ENCODE peak calls at places on chromosomes 7 and 10, in nine cellular contexts. E, G, Q, D, I, K, L, T and B are unnamed samples. For H3K36me3, the result is how much of the 10 kb centered on the place peaks cover.

GRCh38 chr10:61357687-61358086 is 95.5 kb downstream of the TMEM26 start:
- DNase-seq in E (no peak), G (no peak), Q (no peak), D (no peak), I (no peak), K (no peak), L (no peak), T (no peak), B (no peak)

GRCh38 chr10:3869036-3869435 is 84.0 kb upstream of the KLF6 start:
- DNase-seq in E (no peak), G (no peak), Q (peak), D (no peak), I (peak), K (no peak), L (no peak), T (no peak), B (no peak)

GRCh38 chr7:157973971-157974677 is 613.5 kb downstream of the PTPRN2 start:
- DNase-seq in E (no peak), G (no peak), Q (no peak), D (peak), I (no peak), K (peak), L (no peak), T (no peak), B (no peak)

GRCh38 chr10:68560201-68560915 is at the start of gene TET1:
- DNase-seq in E (peak), G (peak), Q (peak), D (peak), I (peak), K (peak), L (no peak), T (peak), B (peak)

GRCh38 chr7:1348096-1348835 is 111.0 kb downstream of the MICALL2 start:
- DNase-seq in E (no peak), G (no peak), Q (no peak), D (no peak), I (no peak), K (peak), L (no peak), T (no peak), B (no peak)

GRCh38 chr10:78371118-78371517 is 337.5 kb downstream of the RPS24 start:
- DNase-seq in E (no peak), G (no peak), Q (no peak), D (no peak), I (no peak), K (no peak), L (no peak), T (no peak), B (peak)

GRCh38 chr10:44379907-44380306 is 5.0 kb downstream of the CXCL12 start:
- DNase-seq in E (no peak), G (peak), Q (no peak), D (no peak), I (no peak), K (no peak), L (no peak), T (no peak), B (no peak)

GRCh38 chr10:13414855-13415254 is 66.8 kb upstream of the SEPHS1 start:
- DNase-seq in E (peak), G (no peak), Q (peak), D (peak), I (peak), K (no peak), L (peak), T (peak), B (no peak)

GRCh38 chr10:21959998-21960397 is 43.5 kb downstream of the DNAJC1 start:
- DNase-seq in E (no peak), G (no peak), Q (no peak), D (no peak), I (no peak), K (no peak), L (no peak), T (no peak), B (no peak)

GRCh38 chr10:107487284-107487683 is 322.8 kb upstream of the SORCS1 start:
- DNase-seq in E (no peak), G (no peak), Q (no peak), D (no peak), I (no peak), K (no peak), L (no peak), T (peak), B (no peak)

GRCh38 chr7:156386097-156386496 is 254.5 kb upstream of the RNF32 start:
- DNase-seq in E (no peak), G (no peak), Q (peak), D (peak), I (no peak), K (no peak), L (no peak), T (no peak), B (no peak)

GRCh38 chr7:120181499-120181898 is 91.5 kb upstream of the KCND2 start:
- DNase-seq in E (no peak), G (no peak), Q (no peak), D (no peak), I (no peak), K (no peak), L (no peak), T (no peak), B (no peak)

GRCh38 chr7:120732256-120732655 is 125.7 kb downstream of the TSPAN12 start:
- DNase-seq in E (no peak), G (no peak), Q (no peak), D (no peak), I (no peak), K (no peak), L (no peak), T (no peak), B (no peak)

GRCh38 chr7:68381731-68382130 is 1216.5 kb upstream of the AUTS2 start:
- DNase-seq in E (no peak), G (no peak), Q (no peak), D (no peak), I (no peak), K (no peak), L (no peak), T (no peak), B (no peak)

GRCh38 chr7:90824386-90825307 is 228.5 kb downstream of the CDK14 start:
- DNase-seq in E (no peak), G (no peak), Q (no peak), D (no peak), I (no peak), K (no peak), L (peak), T (peak), B (no peak)

GRCh38 chr7:47654672-47655340 is 72.9 kb upstream of the TNS3 start:
- DNase-seq in E (no peak), G (no peak), Q (no peak), D (peak), I (no peak), K (no peak), L (no peak), T (no peak), B (no peak)

GRCh38 chr10:102678842-102679289 is 34.6 kb downstream of the TRIM8 start:
- DNase-seq in E (peak), G (peak), Q (peak), D (peak), I (peak), K (peak), L (peak), T (peak), B (peak)

GRCh38 chr7:66013938-66014337 is 31.9 kb upstream of the GUSB start:
- DNase-seq in E (peak), G (peak), Q (peak), D (peak), I (no peak), K (no peak), L (peak), T (peak), B (peak)

GRCh38 chr7:83162402-83163256 is at the start of gene PCLO:
- DNase-seq in E (peak), G (peak), Q (peak), D (peak), I (peak), K (peak), L (peak), T (peak), B (peak)

GRCh38 chr10:6918305-6918704 is 338.2 kb upstream of the PRKCQ start:
- DNase-seq in E (peak), G (no peak), Q (no peak), D (peak), I (peak), K (no peak), L (no peak), T (no peak), B (peak)

GRCh38 chr10:5977471-5978370 is at the start of gene IL15RA:
- DNase-seq in E (peak), G (peak), Q (peak), D (peak), I (peak), K (peak), L (peak), T (peak), B (peak)

GRCh38 chr10:16984242-16984641 is 145.4 kb downstream of the CUBN start:
- DNase-seq in E (no peak), G (no peak), Q (no peak), D (no peak), I (no peak), K (no peak), L (no peak), T (no peak), B (no peak)

GRCh38 chr10:35219906-35220890 is 93.6 kb downstream of the CREM start:
- DNase-seq in E (no peak), G (no peak), Q (peak), D (no peak), I (no peak), K (no peak), L (no peak), T (no peak), B (no peak)

GRCh38 chr10:44706745-44707144 is 204.4 kb upstream of the TMEM72 start:
- DNase-seq in E (no peak), G (no peak), Q (no peak), D (no peak), I (no peak), K (no peak), L (peak), T (peak), B (no peak)

GRCh38 chr7:158299607-158300006 is 288.0 kb downstream of the PTPRN2 start:
- DNase-seq in E (no peak), G (no peak), Q (no peak), D (no peak), I (no peak), K (no peak), L (no peak), T (no peak), B (no peak)

GRCh38 chr10:100024741-100025140 is 15.0 kb upstream of the DNMBP start:
- DNase-seq in E (no peak), G (no peak), Q (no peak), D (no peak), I (no peak), K (no peak), L (no peak), T (no peak), B (no peak)

GRCh38 chr7:156975620-156976019 is 26.1 kb downstream of the NOM1 start:
- DNase-seq in E (no peak), G (no peak), Q (no peak), D (no peak), I (peak), K (no peak), L (no peak), T (no peak), B (no peak)

GRCh38 chr7:73707045-73707631 is 12.3 kb downstream of the STX1A start:
- DNase-seq in E (peak), G (no peak), Q (no peak), D (peak), I (peak), K (peak), L (no peak), T (peak), B (peak)

GRCh38 chr7:77222065-77222464 is 22.4 kb upstream of the FGL2 start:
- DNase-seq in E (no peak), G (no peak), Q (no peak), D (no peak), I (no peak), K (no peak), L (no peak), T (no peak), B (no peak)

GRCh38 chr10:79182763-79183467 is 114.1 kb downstream of the ZMIZ1 start:
- DNase-seq in E (peak), G (peak), Q (peak), D (no peak), I (no peak), K (no peak), L (no peak), T (peak), B (peak)

GRCh38 chr10:76553231-76553630 is 1084.4 kb downstream of the KCNMA1 start:
- DNase-seq in E (no peak), G (no peak), Q (peak), D (no peak), I (no peak), K (no peak), L (no peak), T (no peak), B (no peak)

GRCh38 chr7:30159698-30160143 is 24.9 kb downstream of the MTURN start:
- DNase-seq in E (peak), G (no peak), Q (peak), D (peak), I (peak), K (no peak), L (no peak), T (peak), B (peak)

GRCh38 chr7:19143930-19144574 is 1.2 kb downstream of the FERD3L start:
- DNase-seq in E (no peak), G (no peak), Q (no peak), D (peak), I (no peak), K (no peak), L (no peak), T (no peak), B (no peak)

GRCh38 chr7:91657386-91658120 is 222.9 kb downstream of the MTERF1 start:
- DNase-seq in E (no peak), G (no peak), Q (no peak), D (peak), I (no peak), K (no peak), L (no peak), T (peak), B (no peak)

GRCh38 chr7:42017356-42017986 is 219.5 kb downstream of the GLI3 start:
- DNase-seq in E (no peak), G (no peak), Q (peak), D (no peak), I (no peak), K (no peak), L (no peak), T (no peak), B (no peak)

GRCh38 chr10:63120554-63120953 is 12.6 kb upstream of the NRBF2 start:
- DNase-seq in E (no peak), G (no peak), Q (no peak), D (no peak), I (no peak), K (no peak), L (no peak), T (no peak), B (no peak)

GRCh38 chr7:158778476-158778875 is 50.8 kb downstream of the ESYT2 start:
- DNase-seq in E (no peak), G (no peak), Q (no peak), D (no peak), I (no peak), K (no peak), L (no peak), T (no peak), B (no peak)

GRCh38 chr10:59688921-59689351 is 20.7 kb downstream of the SLC16A9 start:
- DNase-seq in E (no peak), G (no peak), Q (no peak), D (no peak), I (peak), K (no peak), L (no peak), T (peak), B (no peak)

GRCh38 chr10:46299267-46299530 is 12.4 kb downstream of the ANTXRL start:
- DNase-seq in E (no peak), G (no peak), Q (no peak), D (no peak), I (no peak), K (no peak), L (no peak), T (no peak), B (no peak)
- H3K4me3 ChIP-seq in E (no peak), G (no peak), Q (no peak), D (no peak), I (no peak), K (no peak), L (no peak), T (no peak), B (no peak)

DNA sequence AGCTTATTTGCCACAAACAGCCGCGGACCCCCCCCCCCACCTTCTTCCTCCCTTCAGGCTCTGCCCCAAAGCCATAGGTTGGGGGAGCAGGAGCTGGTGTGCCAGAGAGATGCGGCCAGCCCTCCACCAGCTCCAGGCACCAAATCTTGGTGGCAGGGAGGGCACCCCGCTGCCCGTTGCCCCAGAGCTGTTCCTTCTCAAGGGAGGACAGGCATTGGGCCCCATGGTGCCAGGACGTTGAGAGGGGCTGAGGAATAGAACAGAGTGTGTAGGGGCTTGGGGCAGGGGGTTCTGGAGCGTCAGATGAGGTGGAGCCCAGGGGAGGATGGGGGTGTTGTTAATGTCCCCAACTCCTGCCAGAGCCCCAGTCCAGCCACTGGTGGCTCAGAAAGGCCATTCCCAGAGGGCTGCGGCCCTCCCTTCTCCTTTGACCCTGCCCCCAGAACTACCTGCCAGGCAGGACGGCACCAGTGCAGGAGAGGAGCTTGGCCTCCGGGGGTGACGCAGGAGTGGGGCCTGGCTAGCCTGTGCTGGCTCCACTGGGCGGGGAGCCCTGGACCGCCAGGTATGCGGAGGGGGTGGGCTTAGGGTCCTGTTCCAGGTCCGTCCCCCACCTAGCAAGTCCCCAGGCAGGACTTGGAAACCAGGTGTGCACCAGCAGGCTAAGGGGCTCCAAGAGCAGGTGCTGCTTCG is 10.0 kb upstream of the SEC24C start:
- DNase-seq in E (no peak), G (no peak), Q (no peak), D (peak), I (no peak), K (no peak), L (no peak), T (no peak), B (no peak)
- H3K36me3 ChIP-seq in E (under half), G (under half), Q (under half), D (under half), I (under half), K (under half), L (under half), T (under half), B (under half)

DNA sequence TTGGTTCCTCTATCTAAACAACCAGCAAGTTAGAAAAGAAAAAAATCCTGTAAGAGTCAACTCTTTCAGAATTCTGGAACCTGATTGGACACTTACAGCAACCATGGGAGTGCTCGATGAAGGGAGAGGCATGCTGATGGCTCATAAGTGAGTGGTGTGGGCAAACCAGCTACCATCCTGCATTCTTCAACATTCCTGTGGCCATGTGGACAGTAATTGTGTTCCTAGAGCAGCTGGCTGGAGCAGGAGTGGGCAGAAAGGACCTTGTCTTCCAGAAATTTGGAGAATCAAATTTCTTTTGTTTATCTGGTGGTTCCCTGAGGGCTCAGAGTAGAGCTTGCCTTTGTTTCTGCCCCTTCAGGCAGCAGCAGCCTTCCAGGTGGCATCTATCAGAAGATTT is 22.5 kb upstream of the MYL7 start:
- DNase-seq in E (no peak), G (no peak), Q (no peak), D (no peak), I (no peak), K (no peak), L (no peak), T (peak), B (no peak)
- H3K4me3 ChIP-seq in E (no peak), G (no peak), Q (no peak), D (no peak), I (no peak), K (no peak), L (no peak), T (no peak), B (no peak)

GRCh38 chr10:42523098-42523497 is 115.3 kb downstream of the ZNF33B start:
- DNase-seq in E (no peak), G (no peak), Q (no peak), D (no peak), I (no peak), K (no peak), L (no peak), T (no peak), B (no peak)
- H3K36me3 ChIP-seq in E (half or more), G (under half), Q (under half), D (half or more), I (under half), K (half or more), L (under half), T (half or more), B (under half)

DNA sequence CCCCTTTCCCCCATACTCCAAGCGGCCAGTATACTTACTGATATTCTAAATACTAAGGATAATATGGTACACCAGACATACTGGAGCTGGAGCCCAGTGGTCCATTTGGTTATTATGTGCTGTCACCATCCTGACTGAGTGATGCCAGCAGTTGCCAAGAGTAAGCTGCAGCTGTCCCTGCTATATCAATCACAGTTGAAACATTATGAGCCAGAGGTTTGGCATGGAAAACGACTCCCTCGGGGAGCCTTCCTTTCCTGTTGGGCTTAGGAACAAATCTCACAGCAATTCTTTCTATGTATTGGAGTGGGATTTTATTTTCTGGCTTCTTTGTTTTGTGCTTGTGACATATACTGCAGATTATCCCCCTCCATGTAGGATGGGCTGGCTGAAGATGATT is 32.6 kb downstream of the STRIP2 start:
- DNase-seq in E (no peak), G (no peak), Q (no peak), D (no peak), I (no peak), K (peak), L (no peak), T (no peak), B (peak)
- H3K4me3 ChIP-seq in E (no peak), G (no peak), Q (no peak), D (no peak), I (no peak), K (no peak), L (no peak), T (no peak), B (no peak)

DNA sequence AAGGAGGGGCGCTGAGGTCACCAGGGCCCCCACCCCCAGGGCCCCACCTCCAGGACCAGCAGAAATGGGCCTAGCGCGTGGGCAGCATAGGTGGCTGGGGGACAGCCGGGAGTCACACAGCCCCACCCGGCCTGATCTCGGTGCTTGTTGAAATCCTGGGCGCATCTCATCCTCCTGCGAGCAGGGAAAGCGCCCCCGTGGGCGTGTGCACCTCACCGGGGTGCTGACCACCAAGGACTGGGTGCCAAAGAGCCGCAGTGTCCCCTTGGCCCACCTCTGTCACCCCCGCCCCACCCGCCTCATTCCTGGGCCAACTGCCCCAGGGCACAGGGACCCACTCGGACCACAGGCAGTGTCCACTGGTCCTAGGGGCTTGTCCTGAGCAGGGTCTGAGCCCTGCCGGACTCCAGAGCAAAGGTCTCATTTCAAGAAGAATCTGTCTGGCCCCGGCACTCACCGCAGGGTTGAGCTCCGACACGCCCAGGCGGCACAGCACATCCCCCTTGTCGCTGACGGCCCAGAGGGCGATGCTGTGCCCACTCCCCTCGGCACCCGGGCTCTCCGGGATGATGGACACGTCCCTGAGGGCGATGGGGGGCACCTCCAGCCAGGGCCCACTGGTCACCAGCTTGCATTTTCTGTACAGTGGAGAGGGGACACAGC is 11.4 kb downstream of the BHLHA15 start:
- DNase-seq in E (no peak), G (no peak), Q (peak), D (no peak), I (no peak), K (no peak), L (no peak), T (no peak), B (no peak)
- H3K36me3 ChIP-seq in E (half or more), G (under half), Q (under half), D (under half), I (under half), K (half or more), L (under half), T (under half), B (under half)